ENCODE peak calls at places on chromosomes 5 and 9, in nine cellular contexts. One of them, this sample, is unnamed.
A peak's percentile ranks its signal among the peaks of the same experiment; 100 is the strongest.

GRCh38 chr5:80370394-80370793 is 37.5 kb upstream of the ZFYVE16 start:
- DNase-seq in stomach: no peak
- DNase-seq in AG04450: no peak
- DNase-seq in uterus: no peak
- DNase-seq in OCI-LY7: no peak
- DNase-seq in body of pancreas: no peak
- DNase-seq in foreskin fibroblast: no peak
- DNase-seq in spleen: no peak
- DNase-seq in AG10803: no peak
- DNase-seq in this sample: no peak

GRCh38 chr9:131140550-131140949 is 15.2 kb downstream of the NUP214 start:
- DNase-seq in OCI-LY7: no peak
- DNase-seq in AG04450: no peak
- DNase-seq in body of pancreas: no peak
- DNase-seq in spleen: no peak
- DNase-seq in AG10803: no peak
- DNase-seq in stomach: no peak
- DNase-seq in foreskin fibroblast: no peak
- DNase-seq in uterus: no peak
- DNase-seq in this sample: no peak

GRCh38 chr9:114071197-114071795 is 6.8 kb downstream of the AMBP start:
- DNase-seq in foreskin fibroblast: no peak
- DNase-seq in AG04450: no peak
- DNase-seq in stomach: no peak
- DNase-seq in spleen: peak; percentile 61
- DNase-seq in OCI-LY7: no peak
- DNase-seq in body of pancreas: no peak
- DNase-seq in uterus: no peak
- DNase-seq in AG10803: no peak
- DNase-seq in this sample: no peak

GRCh38 chr5:65015767-65016166 is 247.0 kb downstream of the CWC27 start:
- DNase-seq in AG04450: no peak
- DNase-seq in foreskin fibroblast: no peak
- DNase-seq in stomach: no peak
- DNase-seq in body of pancreas: no peak
- DNase-seq in spleen: no peak
- DNase-seq in AG10803: no peak
- DNase-seq in OCI-LY7: no peak
- DNase-seq in uterus: no peak
- DNase-seq in this sample: no peak

GRCh38 chr9:89372230-89372816 is 54.0 kb downstream of the SECISBP2 start:
- DNase-seq in AG04450: no peak
- DNase-seq in foreskin fibroblast: no peak
- DNase-seq in body of pancreas: no peak
- DNase-seq in uterus: no peak
- DNase-seq in AG10803: no peak
- DNase-seq in stomach: no peak
- DNase-seq in OCI-LY7: peak; percentile 13
- DNase-seq in spleen: peak; percentile 80
- DNase-seq in this sample: no peak

GRCh38 chr5:69364850-69365249 is 4.5 kb downstream of the AK6 start:
- DNase-seq in foreskin fibroblast: no peak
- DNase-seq in OCI-LY7: no peak
- DNase-seq in spleen: no peak
- DNase-seq in uterus: no peak
- DNase-seq in body of pancreas: no peak
- DNase-seq in AG10803: no peak
- DNase-seq in AG04450: no peak
- DNase-seq in stomach: no peak
- DNase-seq in this sample: peak; percentile 64

GRCh38 chr5:124263172-124263571 is 483.3 kb downstream of the ZNF608 start:
- DNase-seq in AG10803: no peak
- DNase-seq in uterus: no peak
- DNase-seq in AG04450: no peak
- DNase-seq in stomach: no peak
- DNase-seq in OCI-LY7: no peak
- DNase-seq in spleen: no peak
- DNase-seq in body of pancreas: no peak
- DNase-seq in foreskin fibroblast: no peak
- DNase-seq in this sample: no peak

GRCh38 chr9:131669234-131670172 is 70.4 kb downstream of the RAPGEF1 start:
- DNase-seq in uterus: no peak
- DNase-seq in OCI-LY7: no peak
- DNase-seq in body of pancreas: no peak
- DNase-seq in stomach: no peak
- DNase-seq in foreskin fibroblast: no peak
- DNase-seq in AG04450: no peak
- DNase-seq in spleen: no peak
- DNase-seq in AG10803: no peak
- DNase-seq in this sample: no peak

GRCh38 chr5:11620172-11620571 is 284.1 kb downstream of the CTNND2 start:
- DNase-seq in uterus: no peak
- DNase-seq in OCI-LY7: no peak
- DNase-seq in body of pancreas: no peak
- DNase-seq in foreskin fibroblast: no peak
- DNase-seq in stomach: no peak
- DNase-seq in AG04450: no peak
- DNase-seq in AG10803: no peak
- DNase-seq in spleen: no peak
- DNase-seq in this sample: no peak

GRCh38 chr9:78280982-78281668 is 15.8 kb upstream of the PSAT1 start:
- DNase-seq in AG10803: peak; percentile 56
- DNase-seq in OCI-LY7: no peak
- DNase-seq in spleen: no peak
- DNase-seq in foreskin fibroblast: peak; percentile 66
- DNase-seq in uterus: peak; percentile 82
- DNase-seq in body of pancreas: peak; percentile 91
- DNase-seq in stomach: peak; percentile 84
- DNase-seq in AG04450: no peak
- DNase-seq in this sample: peak; percentile 80

GRCh38 chr9:10925896-10926295 is 313.1 kb upstream of the PTPRD start:
- DNase-seq in body of pancreas: no peak
- DNase-seq in stomach: no peak
- DNase-seq in OCI-LY7: no peak
- DNase-seq in AG04450: no peak
- DNase-seq in uterus: no peak
- DNase-seq in AG10803: no peak
- DNase-seq in spleen: no peak
- DNase-seq in foreskin fibroblast: no peak
- DNase-seq in this sample: no peak

GRCh38 chr5:34524123-34524522 is 132.0 kb upstream of the RAI14 start:
- DNase-seq in stomach: no peak
- DNase-seq in uterus: no peak
- DNase-seq in OCI-LY7: no peak
- DNase-seq in AG10803: peak; percentile 81
- DNase-seq in foreskin fibroblast: peak; percentile 82
- DNase-seq in spleen: no peak
- DNase-seq in body of pancreas: peak; percentile 55
- DNase-seq in AG04450: no peak
- DNase-seq in this sample: peak; percentile 91

GRCh38 chr5:55920784-55921183 is 69.6 kb downstream of the IL31RA start:
- DNase-seq in body of pancreas: no peak
- DNase-seq in AG04450: no peak
- DNase-seq in OCI-LY7: no peak
- DNase-seq in foreskin fibroblast: no peak
- DNase-seq in spleen: no peak
- DNase-seq in AG10803: peak; percentile 21
- DNase-seq in stomach: no peak
- DNase-seq in uterus: no peak
- DNase-seq in this sample: no peak

GRCh38 chr5:163281512-163281911 is 155.9 kb upstream of the CCNG1 start:
- DNase-seq in spleen: no peak
- DNase-seq in AG10803: no peak
- DNase-seq in OCI-LY7: no peak
- DNase-seq in body of pancreas: no peak
- DNase-seq in uterus: no peak
- DNase-seq in AG04450: no peak
- DNase-seq in stomach: no peak
- DNase-seq in foreskin fibroblast: no peak
- DNase-seq in this sample: no peak

GRCh38 chr9:120579750-120580590 is at the start of gene CDK5RAP2:
- DNase-seq in AG04450: peak; percentile 94
- DNase-seq in spleen: peak; percentile 98
- DNase-seq in AG10803: peak; percentile 98
- DNase-seq in uterus: peak; percentile 94
- DNase-seq in body of pancreas: peak; percentile 96
- DNase-seq in OCI-LY7: peak; percentile 99
- DNase-seq in foreskin fibroblast: peak; percentile 97
- DNase-seq in stomach: peak; percentile 96
- DNase-seq in this sample: peak; percentile 97

GRCh38 chr9:118575341-118576070 is 793.7 kb downstream of the BRINP1 start:
- DNase-seq in foreskin fibroblast: no peak
- DNase-seq in AG10803: peak; percentile 66
- DNase-seq in uterus: no peak
- DNase-seq in AG04450: no peak
- DNase-seq in stomach: no peak
- DNase-seq in body of pancreas: no peak
- DNase-seq in spleen: no peak
- DNase-seq in OCI-LY7: no peak
- DNase-seq in this sample: peak; percentile 31

GRCh38 chr9:119153402-119153801 is 215.8 kb downstream of the BRINP1 start:
- DNase-seq in AG04450: no peak
- DNase-seq in body of pancreas: no peak
- DNase-seq in spleen: no peak
- DNase-seq in uterus: no peak
- DNase-seq in AG10803: no peak
- DNase-seq in foreskin fibroblast: no peak
- DNase-seq in stomach: no peak
- DNase-seq in OCI-LY7: no peak
- DNase-seq in this sample: no peak

GRCh38 chr5:162456096-162456495 is 388.5 kb downstream of the GABRG2 start:
- DNase-seq in AG10803: no peak
- DNase-seq in AG04450: no peak
- DNase-seq in uterus: no peak
- DNase-seq in stomach: no peak
- DNase-seq in OCI-LY7: no peak
- DNase-seq in foreskin fibroblast: no peak
- DNase-seq in spleen: no peak
- DNase-seq in body of pancreas: no peak
- DNase-seq in this sample: no peak

GRCh38 chr5:96703384-96703910 is 41.3 kb downstream of the CAST start:
- DNase-seq in uterus: no peak
- DNase-seq in body of pancreas: peak; percentile 77
- DNase-seq in AG04450: no peak
- DNase-seq in OCI-LY7: no peak
- DNase-seq in AG10803: no peak
- DNase-seq in stomach: peak; percentile 76
- DNase-seq in foreskin fibroblast: no peak
- DNase-seq in spleen: no peak
- DNase-seq in this sample: peak; percentile 29

GRCh38 chr5:117098094-117098493 is 523.5 kb upstream of the SEMA6A start:
- DNase-seq in body of pancreas: no peak
- DNase-seq in foreskin fibroblast: no peak
- DNase-seq in AG10803: no peak
- DNase-seq in uterus: no peak
- DNase-seq in OCI-LY7: no peak
- DNase-seq in spleen: no peak
- DNase-seq in AG04450: no peak
- DNase-seq in stomach: no peak
- DNase-seq in this sample: no peak

GRCh38 chr5:93576015-93576414 is 5.0 kb downstream of the NR2F1-AS1 start:
- DNase-seq in body of pancreas: no peak
- DNase-seq in uterus: no peak
- DNase-seq in foreskin fibroblast: no peak
- DNase-seq in AG10803: no peak
- DNase-seq in spleen: no peak
- DNase-seq in stomach: no peak
- DNase-seq in AG04450: no peak
- DNase-seq in OCI-LY7: no peak
- DNase-seq in this sample: no peak
- H3K4me3 ChIP-seq in body of pancreas: no peak overlapping the region
- H3K4me3 ChIP-seq in uterus: no peak overlapping the region
- H3K4me3 ChIP-seq in foreskin fibroblast: no peak overlapping the region
- H3K4me3 ChIP-seq in AG10803: no peak overlapping the region
- H3K4me3 ChIP-seq in spleen: no peak overlapping the region
- H3K4me3 ChIP-seq in stomach: no peak overlapping the region
- H3K4me3 ChIP-seq in AG04450: no peak overlapping the region
- H3K4me3 ChIP-seq in OCI-LY7: no peak overlapping the region
- H3K4me3 ChIP-seq in this sample: no peak overlapping the region

DNA sequence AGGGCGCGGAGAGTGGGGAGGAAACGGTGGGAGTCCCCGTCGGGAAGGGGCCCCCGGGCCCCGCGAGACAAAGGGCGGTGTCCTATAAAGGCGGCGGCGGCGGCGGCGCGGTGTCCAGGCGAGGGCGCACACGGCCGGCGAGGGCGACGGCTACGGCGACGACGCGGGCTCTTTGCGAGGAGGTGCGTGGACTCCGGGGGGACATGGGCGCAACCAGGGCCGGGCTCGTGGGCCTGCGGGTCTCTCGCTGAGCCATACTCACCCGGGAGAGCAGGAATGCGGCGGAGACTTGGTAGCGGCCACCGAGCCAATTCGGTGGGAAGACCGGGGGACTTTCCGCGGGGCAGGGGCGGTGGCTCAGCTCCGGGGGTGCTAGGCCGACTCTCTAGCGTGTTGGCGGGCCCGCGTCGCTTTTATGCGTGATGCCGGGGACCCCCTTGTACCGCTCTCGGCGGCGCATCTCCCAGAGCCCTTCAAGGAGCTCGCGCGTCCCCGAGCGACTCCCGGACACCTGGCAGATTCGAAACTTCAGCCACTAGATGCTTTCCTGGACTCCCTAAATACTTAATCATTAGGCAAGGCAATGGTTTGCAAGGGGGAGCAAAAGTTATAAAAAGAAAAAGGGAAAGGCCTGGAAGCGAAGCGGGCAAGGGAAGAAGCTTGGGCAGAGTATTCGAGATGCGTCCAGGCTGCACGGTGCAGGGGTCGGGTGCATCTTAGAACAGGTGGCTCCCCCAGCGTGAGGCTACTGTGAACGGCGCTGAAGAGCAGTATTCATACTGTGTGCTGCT is 5.9 kb upstream of the TAL2 start:
- DNase-seq in OCI-LY7: no peak
- DNase-seq in AG04450: no peak
- DNase-seq in stomach: peak; percentile 38
- DNase-seq in AG10803: no peak
- DNase-seq in foreskin fibroblast: no peak
- DNase-seq in uterus: no peak
- DNase-seq in body of pancreas: peak; percentile 35
- DNase-seq in spleen: peak; percentile 81
- DNase-seq in this sample: no peak
- TF ChIP-seq CTCF in OCI-LY7: no peak
- TF ChIP-seq CTCF in AG04450: no peak
- TF ChIP-seq CTCF in stomach: peak; percentile 25
- TF ChIP-seq CTCF in AG10803: no peak
- TF ChIP-seq CTCF in foreskin fibroblast: no peak
- TF ChIP-seq CTCF in uterus: no peak
- TF ChIP-seq CTCF in body of pancreas: peak; percentile 31
- TF ChIP-seq CTCF in spleen: no peak
- TF ChIP-seq CTCF in this sample: no peak

GRCh38 chr5:141411575-141411974 is 1.2 kb upstream of the PCDHGA10 start:
- DNase-seq in foreskin fibroblast: no peak
- DNase-seq in AG04450: no peak
- DNase-seq in body of pancreas: no peak
- DNase-seq in spleen: no peak
- DNase-seq in uterus: no peak
- DNase-seq in AG10803: no peak
- DNase-seq in stomach: no peak
- DNase-seq in OCI-LY7: no peak
- DNase-seq in this sample: no peak
- H3K4me3 ChIP-seq in foreskin fibroblast: no peak overlapping the region
- H3K4me3 ChIP-seq in AG04450: no peak overlapping the region
- H3K4me3 ChIP-seq in body of pancreas: no peak overlapping the region
- H3K4me3 ChIP-seq in spleen: no peak overlapping the region
- H3K4me3 ChIP-seq in uterus: no peak overlapping the region
- H3K4me3 ChIP-seq in AG10803: no peak overlapping the region
- H3K4me3 ChIP-seq in stomach: no peak overlapping the region
- H3K4me3 ChIP-seq in OCI-LY7: no peak overlapping the region
- H3K4me3 ChIP-seq in this sample: no peak overlapping the region

GRCh38 chr5:114360816-114361723 is 800 bp upstream of the KCNN2 start:
- DNase-seq in AG04450: no peak
- DNase-seq in foreskin fibroblast: no peak
- DNase-seq in body of pancreas: peak; percentile 57
- DNase-seq in OCI-LY7: no peak
- DNase-seq in spleen: peak; percentile 74
- DNase-seq in AG10803: no peak
- DNase-seq in uterus: peak; percentile 16
- DNase-seq in stomach: no peak
- DNase-seq in this sample: no peak
- TF ChIP-seq CTCF in AG04450: peak; percentile 29
- TF ChIP-seq CTCF in foreskin fibroblast: no peak
- TF ChIP-seq CTCF in body of pancreas: peak; percentile 32
- TF ChIP-seq CTCF in OCI-LY7: no peak
- TF ChIP-seq CTCF in spleen: no peak
- TF ChIP-seq CTCF in AG10803: no peak
- TF ChIP-seq CTCF in uterus: peak; percentile 4
- TF ChIP-seq CTCF in stomach: no peak
- TF ChIP-seq CTCF in this sample: no peak